ENCODE peak calls at places on chromosomes 16 and 17, in five cellular contexts. Z is lower leg skin, D is IMR-90, S is astrocyte of the cerebellum, G is MM.1S. V is an unnamed sample.

GRCh38 chr17:18087610-18088491 is at the start of gene DRG2:
- DNase-seq in S (peak), G (peak), Z (peak), D (peak), V (peak)

GRCh38 chr16:87201052-87201451 is 116.1 kb downstream of the C16orf95 start:
- DNase-seq in D (peak), Z (peak), S (peak), G (no peak), V (no peak)

GRCh38 chr16:14121872-14122271 is 50.8 kb downstream of the MRTFB start:
- DNase-seq in G (no peak), Z (no peak), D (no peak), S (no peak), V (no peak)

GRCh38 chr16:15038689-15039088 is 17.2 kb downstream of the NTAN1 start:
- DNase-seq in G (no peak), D (no peak), Z (no peak), S (no peak), V (no peak)

GRCh38 chr17:57989011-57989345 is 924 bp upstream of the VEZF1 start:
- DNase-seq in G (peak), S (no peak), Z (no peak), D (peak), V (no peak)

GRCh38 chr17:48552453-48553189 is 7.7 kb upstream of the HOXB2 start:
- DNase-seq in Z (no peak), S (no peak), G (no peak), D (peak), V (no peak)

GRCh38 chr17:36001862-36002603 is 680 bp upstream of the CCL15 start:
- DNase-seq in S (no peak), D (no peak), G (no peak), Z (no peak), V (no peak)

GRCh38 chr17:69609495-69610315 is 195.2 kb downstream of the MAP2K6 start:
- DNase-seq in S (no peak), G (no peak), D (peak), Z (no peak), V (no peak)

GRCh38 chr17:416293-417206 is 63.9 kb upstream of the RPH3AL start:
- DNase-seq in D (no peak), S (no peak), G (peak), Z (no peak), V (no peak)

GRCh38 chr17:43667506-43668438 is 6.0 kb upstream of the MEOX1 start:
- DNase-seq in G (no peak), D (peak), Z (no peak), S (no peak), V (no peak)

GRCh38 chr17:15782809-15783208 is 50.7 kb downstream of the TBC1D26 start:
- DNase-seq in S (no peak), D (no peak), G (no peak), Z (peak), V (peak)

GRCh38 chr17:42484304-42484703 is 25.6 kb downstream of the ATP6V0A1 start:
- DNase-seq in G (peak), S (no peak), Z (no peak), D (no peak), V (no peak)

GRCh38 chr17:5563451-5563850 is 20.9 kb downstream of the NLRP1 start:
- DNase-seq in D (peak), G (no peak), Z (no peak), S (no peak), V (no peak)

GRCh38 chr17:5745091-5745820 is 160.9 kb upstream of the NLRP1 start:
- DNase-seq in Z (no peak), D (no peak), G (no peak), S (no peak), V (no peak)

GRCh38 chr16:80923356-80923755 is 83.3 kb downstream of the CMC2 start:
- DNase-seq in D (no peak), Z (no peak), G (no peak), S (no peak), V (no peak)

GRCh38 chr16:28311913-28312312 is 19.6 kb downstream of the SBK1 start:
- DNase-seq in S (no peak), G (no peak), D (no peak), Z (no peak), V (no peak)

GRCh38 chr17:73323622-73324455 is 12.0 kb upstream of the CDC42EP4 start:
- DNase-seq in S (no peak), Z (no peak), D (peak), G (no peak), V (no peak)

GRCh38 chr16:47644166-47644565 is 183.0 kb downstream of the PHKB start:
- DNase-seq in S (peak), Z (no peak), G (no peak), D (peak), V (no peak)

GRCh38 chr16:49755291-49755611 is 100.7 kb downstream of the ZNF423 start:
- DNase-seq in G (peak), Z (peak), D (peak), S (peak), V (no peak)

GRCh38 chr16:55835578-55835977 is 2.7 kb upstream of the CES1 start:
- DNase-seq in G (no peak), Z (peak), S (no peak), D (no peak), V (no peak)

GRCh38 chr17:43861960-43862359 is 15.0 kb downstream of the CD300LG start:
- DNase-seq in Z (no peak), D (no peak), S (no peak), G (no peak), V (no peak)

GRCh38 chr17:4499431-4500187 is 928 bp downstream of the SPNS2 start:
- DNase-seq in Z (no peak), S (no peak), G (no peak), D (no peak), V (no peak)

GRCh38 chr17:4501295-4501949 is 2.7 kb downstream of the SPNS2 start:
- DNase-seq in Z (no peak), S (no peak), D (no peak), G (no peak), V (no peak)

GRCh38 chr17:4500188-4500565 is 1.5 kb downstream of the SPNS2 start:
- DNase-seq in Z (no peak), G (no peak), S (no peak), D (no peak), V (no peak)

GRCh38 chr17:4497101-4497824 is 1.4 kb upstream of the SPNS2 start:
- DNase-seq in G (peak), S (no peak), D (peak), Z (no peak), V (no peak)

GRCh38 chr17:4498461-4499397 is at the start of gene SPNS2:
- DNase-seq in Z (no peak), D (peak), S (no peak), G (peak), V (no peak)
- TF ChIP-seq CTCF in Z (no peak), D (no peak), S (no peak), G (no peak), V (no peak)

GRCh38 chr16:539901-540530 is 12.5 kb downstream of the CAPN15 start:
- DNase-seq in D (peak), G (no peak), S (no peak), Z (no peak), V (no peak)
- TF ChIP-seq CTCF in D (peak), G (no peak), S (no peak), Z (no peak), V (no peak)

GRCh38 chr16:11563493-11564040 is 23.2 kb downstream of the LITAF start:
- DNase-seq in G (no peak), S (no peak), Z (no peak), D (no peak), V (no peak)
- TF ChIP-seq CTCF in G (no peak), S (no peak), Z (no peak), D (no peak), V (no peak)

GRCh38 chr17:7130626-7131467 is 16.2 kb upstream of the ASGR2 start:
- DNase-seq in D (no peak), G (no peak), S (no peak), Z (no peak), V (no peak)

GRCh38 chr17:7133916-7134315 is 19.3 kb upstream of the ASGR2 start:
- DNase-seq in S (no peak), Z (no peak), D (no peak), G (no peak), V (no peak)

GRCh38 chr17:7132511-7133094 is 18.0 kb upstream of the ASGR2 start:
- DNase-seq in S (no peak), G (peak), Z (no peak), D (no peak), V (no peak)

GRCh38 chr17:7136266-7136877 is 21.8 kb upstream of the ASGR2 start:
- DNase-seq in Z (peak), S (peak), D (peak), G (peak), V (peak)

DNA sequence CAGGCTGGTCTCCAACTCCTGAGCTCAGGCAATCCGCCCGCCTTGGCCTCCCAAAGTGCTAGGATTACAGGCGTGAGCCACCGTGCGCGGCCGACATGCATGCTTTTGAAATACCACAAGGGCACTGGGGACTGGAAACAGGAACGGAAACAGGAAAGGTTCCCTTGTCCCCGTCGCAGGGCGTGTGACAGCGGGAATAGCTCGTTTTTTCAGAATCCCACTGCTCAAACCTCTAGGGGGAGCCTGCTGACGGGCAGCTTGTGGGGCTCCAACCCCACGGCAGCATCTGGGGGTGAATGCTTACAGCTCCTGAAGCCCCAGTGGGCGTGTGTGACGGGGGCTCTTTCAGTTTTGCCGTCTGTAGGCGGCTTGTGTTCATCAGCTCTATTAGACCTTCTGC is 18.8 kb upstream of the ASGR2 start:
- DNase-seq in S (no peak), G (peak), D (no peak), Z (no peak), V (no peak)
- TF ChIP-seq CTCF in S (peak), G (peak), D (peak), Z (no peak), V (no peak)

GRCh38 chr17:9179602-9180001 is 158.3 kb downstream of the NTN1 start:
- DNase-seq in D (no peak), S (no peak), G (no peak), Z (no peak), V (no peak)
- TF ChIP-seq CTCF in D (no peak), S (no peak), G (no peak), Z (no peak), V (no peak)

DNA sequence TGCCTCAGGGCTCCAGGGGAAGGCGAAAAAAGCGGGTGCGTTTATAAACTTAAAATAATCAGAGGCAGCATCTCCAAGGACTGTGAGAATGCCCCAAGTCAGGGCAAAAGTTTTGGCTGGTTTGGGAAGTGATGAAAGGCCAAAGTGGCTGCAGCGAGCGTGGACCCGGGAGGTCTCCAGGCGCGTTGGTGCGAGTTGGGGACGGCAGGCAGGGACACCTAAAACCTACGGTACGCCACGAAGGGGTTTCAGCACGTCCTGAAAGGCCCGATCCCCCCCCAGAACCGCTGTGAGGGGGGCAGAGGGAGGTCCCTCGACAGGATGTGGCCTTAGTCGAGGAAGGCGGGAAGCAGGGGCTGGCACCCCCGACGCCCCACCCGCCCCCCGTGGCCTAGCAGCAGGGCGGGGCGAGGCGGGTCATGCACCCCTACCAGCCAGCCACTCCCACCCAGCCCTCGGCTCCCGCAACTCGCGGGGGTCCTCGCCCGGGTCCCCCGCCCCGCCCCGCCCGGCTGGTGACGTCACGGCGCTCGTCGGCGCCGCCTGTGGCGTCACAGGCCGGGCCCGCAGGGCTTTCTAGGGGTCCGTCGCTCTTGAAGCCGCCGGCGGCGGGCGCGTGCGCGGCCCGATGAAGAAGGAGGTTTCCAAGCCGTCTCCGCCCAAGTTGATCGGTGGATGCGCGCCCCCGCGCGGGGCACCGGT is at the start of gene MYCBPAP:
- DNase-seq in S (peak), Z (peak), G (peak), D (peak), V (peak)
- TF ChIP-seq CTCF in S (no peak), Z (no peak), G (no peak), D (peak), V (no peak)

DNA sequence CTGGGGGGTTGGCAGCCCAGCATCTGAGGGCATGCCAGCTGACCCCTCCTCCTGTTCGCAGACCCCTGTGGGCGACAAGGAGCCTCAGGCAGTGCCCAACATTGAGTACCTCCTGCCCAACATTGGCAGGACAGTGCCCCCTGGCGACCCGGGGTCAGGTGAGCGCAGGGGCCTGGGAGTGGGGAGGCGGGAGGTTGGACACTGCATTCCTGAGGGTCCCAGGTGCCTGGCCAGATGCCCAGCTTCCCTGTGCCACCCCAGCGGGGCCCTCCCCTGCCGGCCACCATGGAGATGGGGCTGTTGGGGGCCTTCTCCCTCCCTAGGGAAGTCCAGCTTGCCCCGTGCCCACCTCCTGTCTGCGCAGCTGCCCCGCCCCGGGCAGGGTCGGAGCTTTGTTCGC is 70.1 kb downstream of the ARHGAP23 start:
- DNase-seq in Z (no peak), D (no peak), S (no peak), G (no peak), V (no peak)
- TF ChIP-seq CTCF in Z (no peak), D (no peak), S (no peak), G (no peak), V (no peak)

V was measured in omental fat pad.